ENCODE peak calls at places on chromosomes 2 and 18, in five cellular contexts. D is breast epithelium, B is fibroblast of lung, P is PC-9, Q is lung. E is an unnamed sample.

GRCh38 chr2:24724111-24724775 is 68.9 kb downstream of the PTRHD1 start:
- DNase-seq in D (no peak), B (no peak), P (no peak), Q (no peak), E (peak)

GRCh38 chr2:136131961-136132839 is 14.3 kb upstream of the CXCR4 start:
- DNase-seq in D (no peak), B (no peak), P (no peak), Q (no peak), E (no peak)

GRCh38 chr2:127759931-127760330 is 51.0 kb downstream of the WDR33 start:
- DNase-seq in D (no peak), B (peak), P (peak), Q (no peak), E (no peak)

GRCh38 chr2:39326644-39327043 is 82.9 kb upstream of the CDKL4 start:
- DNase-seq in D (no peak), B (no peak), P (no peak), Q (no peak), E (no peak)

GRCh38 chr2:189927823-189928222 is 134.7 kb downstream of the MSTN start:
- DNase-seq in D (no peak), B (peak), P (no peak), Q (no peak), E (no peak)

GRCh38 chr2:224596289-224596688 is 11.1 kb upstream of the CUL3 start:
- DNase-seq in D (no peak), B (no peak), P (no peak), Q (no peak), E (no peak)

GRCh38 chr2:39725401-39725800 is 53.7 kb downstream of the THUMPD2 start:
- DNase-seq in D (no peak), B (peak), P (no peak), Q (no peak), E (peak)

GRCh38 chr2:215414674-215415073 is 21.2 kb downstream of the FN1 start:
- DNase-seq in D (no peak), B (no peak), P (no peak), Q (no peak), E (no peak)

GRCh38 chr18:57768557-57769326 is 34.4 kb downstream of the ATP8B1 start:
- DNase-seq in D (no peak), B (peak), P (no peak), Q (no peak), E (no peak)

GRCh38 chr2:59297829-59298228 is 1056.7 kb upstream of the FANCL start:
- DNase-seq in D (no peak), B (no peak), P (no peak), Q (no peak), E (no peak)

GRCh38 chr2:98013407-98014042 is 17.8 kb upstream of the TMEM131 start:
- DNase-seq in D (no peak), B (peak), P (no peak), Q (no peak), E (no peak)

GRCh38 chr2:121534007-121534406 is 3.3 kb downstream of the RNU4ATAC start:
- DNase-seq in D (no peak), B (no peak), P (no peak), Q (no peak), E (no peak)

GRCh38 chr18:75638597-75639467 is 211.3 kb upstream of the SMIM21 start:
- DNase-seq in D (no peak), B (peak), P (no peak), Q (no peak), E (peak)

GRCh38 chr18:46360841-46361240 is 256.7 kb downstream of the HAUS1 start:
- DNase-seq in D (no peak), B (no peak), P (no peak), Q (no peak), E (no peak)

GRCh38 chr2:15571729-15572128 is 10.6 kb upstream of the NBAS start:
- DNase-seq in D (no peak), B (no peak), P (no peak), Q (no peak), E (no peak)

GRCh38 chr18:48679236-48679635 is 140.4 kb downstream of the CTIF start:
- DNase-seq in D (no peak), B (no peak), P (no peak), Q (no peak), E (no peak)

GRCh38 chr2:99879481-99879880 is 262.9 kb downstream of the AFF3 start:
- DNase-seq in D (no peak), B (peak), P (no peak), Q (no peak), E (no peak)

GRCh38 chr2:240351088-240351741 is 84.2 kb upstream of the GPC1 start:
- DNase-seq in D (no peak), B (no peak), P (no peak), Q (no peak), E (no peak)

GRCh38 chr18:53937037-53937436 is 287.4 kb downstream of the MBD2 start:
- DNase-seq in D (no peak), B (no peak), P (no peak), Q (no peak), E (no peak)

GRCh38 chr2:71504611-71505010 is 51.2 kb downstream of the DYSF start:
- DNase-seq in D (no peak), B (no peak), P (no peak), Q (no peak), E (no peak)

GRCh38 chr2:205775091-205775876 is 93.0 kb downstream of the NRP2 start:
- DNase-seq in D (no peak), B (peak), P (no peak), Q (no peak), E (no peak)

GRCh38 chr2:134792147-134792546 is 46.3 kb upstream of the ACMSD start:
- DNase-seq in D (no peak), B (no peak), P (no peak), Q (no peak), E (no peak)

GRCh38 chr2:196836440-196836839 is 27.3 kb upstream of the C2orf66 start:
- DNase-seq in D (no peak), B (peak), P (peak), Q (no peak), E (peak)

GRCh38 chr2:196984888-196985287 is 58.4 kb upstream of the PGAP1 start:
- DNase-seq in D (no peak), B (no peak), P (no peak), Q (no peak), E (no peak)

GRCh38 chr2:177242136-177242987 is 22.2 kb downstream of the NFE2L2 start:
- DNase-seq in D (no peak), B (peak), P (peak), Q (no peak), E (peak)

GRCh38 chr2:88234760-88235159 is 64.6 kb downstream of the THNSL2 start:
- DNase-seq in D (no peak), B (no peak), P (no peak), Q (no peak), E (no peak)

GRCh38 chr18:39058386-39059000 is 1492.9 kb upstream of the CELF4 start:
- DNase-seq in D (no peak), B (no peak), P (no peak), Q (no peak), E (no peak)

GRCh38 chr2:232211743-232212686 is 166.5 kb upstream of the ALPP start:
- DNase-seq in D (no peak), B (no peak), P (no peak), Q (no peak), E (no peak)

GRCh38 chr18:47582055-47582454 is 330.6 kb upstream of the SKOR2 start:
- DNase-seq in D (no peak), B (no peak), P (no peak), Q (no peak), E (no peak)

GRCh38 chr2:39153312-39153711 is 32.5 kb upstream of the SOS1 start:
- DNase-seq in D (no peak), B (peak), P (peak), Q (no peak), E (no peak)

GRCh38 chr2:241064008-241064801 is 37.9 kb downstream of the MTERF4 start:
- DNase-seq in D (no peak), B (no peak), P (peak), Q (peak), E (no peak)

GRCh38 chr2:241907171-241907570 is 37.6 kb downstream of the RTP5 start:
- DNase-seq in D (no peak), B (no peak), P (peak), Q (no peak), E (no peak)

GRCh38 chr2:231388725-231389346 is 6.7 kb upstream of the B3GNT7 start:
- DNase-seq in D (no peak), B (no peak), P (no peak), Q (no peak), E (no peak)

GRCh38 chr18:64474751-64475150 is 325.9 kb upstream of the LINC00305 start:
- DNase-seq in D (no peak), B (no peak), P (no peak), Q (no peak), E (no peak)

GRCh38 chr2:207110730-207111129 is 55.0 kb downstream of the KLF7 start:
- DNase-seq in D (no peak), B (no peak), P (no peak), Q (no peak), E (no peak)

GRCh38 chr2:133635115-133635514 is 66.9 kb upstream of the NCKAP5 start:
- DNase-seq in D (no peak), B (peak), P (no peak), Q (no peak), E (no peak)

DNA sequence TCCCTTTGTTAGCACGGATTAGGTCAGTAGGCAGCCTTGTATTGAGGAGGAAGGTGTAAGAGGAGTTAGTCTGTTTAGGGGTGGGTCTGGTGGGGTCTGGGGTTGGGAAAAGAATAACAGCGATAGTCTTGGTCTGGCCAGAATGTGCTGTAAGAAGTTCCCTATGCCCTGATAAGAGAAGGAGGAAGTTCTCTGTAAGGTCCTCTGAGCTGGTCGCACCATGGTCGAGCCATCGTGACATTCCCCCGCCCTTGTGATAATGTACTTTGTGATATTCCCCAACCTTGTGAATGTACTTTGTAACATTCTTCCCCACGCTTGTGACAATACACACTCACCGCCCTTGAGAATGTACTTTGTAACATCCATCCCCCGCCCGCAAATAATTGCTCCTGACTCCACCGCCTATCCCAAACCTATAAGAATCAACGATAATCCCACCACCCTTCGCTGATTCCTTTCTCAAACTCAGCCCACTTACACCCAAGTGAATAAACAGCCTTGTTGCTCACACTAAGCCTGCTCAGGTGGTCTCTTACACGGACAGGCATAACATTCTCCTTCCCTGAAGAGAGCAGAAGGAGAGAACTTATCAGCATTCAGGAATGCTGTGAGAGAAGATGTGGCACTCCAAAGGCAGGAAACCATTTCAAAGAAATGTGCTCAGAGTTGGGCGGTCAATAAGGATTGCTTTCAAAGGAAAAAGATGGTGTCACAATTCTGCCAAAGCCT is 17.9 kb upstream of the DUSP19 start:
- DNase-seq in D (no peak), B (peak), P (no peak), Q (no peak), E (no peak)
- TF ChIP-seq CTCF in D (no peak), B (no peak), P (no peak), Q (no peak), E (no peak)

GRCh38 chr2:120376101-120376500 is 30.2 kb downstream of the INHBB start:
- DNase-seq in D (no peak), B (no peak), P (no peak), Q (no peak), E (no peak)

GRCh38 chr2:120374821-120375220 is 28.9 kb downstream of the INHBB start:
- DNase-seq in D (no peak), B (no peak), P (no peak), Q (no peak), E (no peak)

GRCh38 chr2:120373424-120373823 is 27.5 kb downstream of the INHBB start:
- DNase-seq in D (no peak), B (no peak), P (no peak), Q (no peak), E (no peak)

GRCh38 chr2:120376679-120377640 is 31.0 kb downstream of the INHBB start:
- DNase-seq in D (no peak), B (no peak), P (no peak), Q (no peak), E (no peak)

DNA sequence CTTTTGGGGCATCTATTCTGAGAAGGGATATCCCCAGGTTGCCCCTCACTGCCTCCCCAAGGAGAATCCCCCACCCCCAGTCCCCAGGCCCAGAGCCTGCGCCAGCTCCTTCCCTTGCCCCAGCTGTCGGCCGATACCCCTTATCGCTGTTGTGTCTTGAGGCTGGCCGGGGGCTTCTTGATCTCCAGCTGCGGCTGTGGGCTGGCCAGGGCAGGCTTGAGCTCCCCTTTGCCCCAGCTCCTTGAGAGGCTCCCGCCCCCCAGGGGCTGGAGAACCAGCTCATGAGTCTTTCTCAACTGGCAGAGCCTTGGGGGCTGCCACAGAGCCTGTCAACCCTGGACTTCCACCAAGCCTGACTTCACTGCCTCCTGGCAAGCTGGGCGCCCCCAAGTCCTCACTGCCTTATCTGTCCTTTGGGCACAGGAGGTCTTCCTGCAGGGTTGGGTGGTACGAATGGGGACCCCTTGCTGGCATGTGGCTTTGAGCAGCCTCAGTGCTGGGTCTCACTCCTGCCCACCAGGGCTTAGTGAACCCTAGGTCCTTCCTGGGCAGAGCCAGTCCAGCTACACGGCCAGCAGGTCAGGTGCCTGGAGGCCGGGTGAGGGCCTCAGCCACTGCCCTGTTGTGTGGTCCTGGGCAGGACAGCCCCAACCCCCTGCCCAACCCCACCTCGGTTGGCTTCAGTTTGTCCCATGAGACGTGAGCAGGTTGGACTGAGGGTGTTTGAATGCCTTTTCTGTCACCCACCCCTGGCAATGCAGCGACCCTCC is 29.5 kb downstream of the INHBB start:
- DNase-seq in D (no peak), B (no peak), P (no peak), Q (no peak), E (no peak)
- TF ChIP-seq CTCF in D (no peak), B (no peak), P (no peak), Q (no peak), E (no peak)

DNA sequence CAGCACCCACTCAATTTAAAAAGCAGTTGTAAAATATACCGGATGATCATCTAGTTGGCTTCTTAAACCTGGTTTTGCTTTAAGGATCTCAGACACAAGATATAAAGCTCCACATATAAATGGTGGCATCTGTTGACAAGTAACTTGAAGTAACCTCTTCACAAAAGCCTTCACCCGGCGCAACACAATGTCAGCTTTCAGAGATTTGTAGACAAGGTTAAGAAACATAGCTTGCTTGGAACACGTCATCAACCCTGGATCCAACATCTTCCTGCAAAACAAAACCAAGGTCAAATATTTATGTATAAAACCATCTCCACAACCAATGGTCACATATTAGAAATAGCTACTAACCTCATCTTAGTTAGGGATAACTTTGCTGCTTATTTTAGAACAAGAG is 8.3 kb downstream of the CEBPZ start:
- DNase-seq in D (no peak), B (no peak), P (no peak), Q (no peak), E (no peak)
- TF ChIP-seq CTCF in D (no peak), B (no peak), P (no peak), Q (no peak), E (no peak)

GRCh38 chr18:1585881-1586488 is 681.3 kb downstream of the ADCYAP1 start:
- DNase-seq in D (no peak), B (peak), P (peak), Q (no peak), E (peak)
- TF ChIP-seq CTCF in D (peak), B (peak), P (peak), Q (peak), E (peak)

GRCh38 chr2:235170536-235171510 is 219.0 kb downstream of the SH3BP4 start:
- DNase-seq in D (no peak), B (peak), P (peak), Q (no peak), E (peak)
- TF ChIP-seq CTCF in D (peak), B (peak), P (peak), Q (no peak), E (peak)

DNA sequence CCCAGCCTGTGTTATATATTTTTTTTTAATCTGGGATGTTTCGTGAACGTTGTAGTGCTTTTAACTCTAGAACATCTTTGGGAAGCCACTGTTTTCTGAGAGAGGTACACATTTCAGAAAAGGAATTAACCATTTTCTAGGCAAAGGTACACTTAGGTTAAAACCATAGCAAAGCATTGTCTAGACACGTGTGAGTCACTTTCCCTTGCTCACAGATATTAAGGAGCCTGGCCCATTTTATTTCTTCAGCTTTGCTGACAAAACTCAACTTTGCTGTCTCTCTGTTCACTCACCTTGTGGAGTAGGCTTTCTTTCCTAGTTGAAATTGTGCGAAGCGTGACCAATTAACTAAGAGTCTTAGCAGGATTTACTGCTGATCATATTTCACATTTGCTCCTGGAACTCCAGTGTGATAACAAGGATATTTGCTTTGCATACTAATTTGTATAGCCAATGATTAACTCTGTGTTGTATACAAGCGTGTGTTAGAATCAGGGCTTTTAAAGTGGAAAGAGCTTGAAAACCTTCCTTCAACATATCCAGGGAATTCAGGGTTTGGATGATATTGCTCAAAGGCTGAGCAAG is 215.0 kb upstream of the AGAP1 start:
- DNase-seq in D (no peak), B (peak), P (no peak), Q (no peak), E (no peak)
- TF ChIP-seq CTCF in D (no peak), B (no peak), P (no peak), Q (no peak), E (no peak)

E was measured in BJ.